ENCODE peak calls at places on chromosomes 11 and 22, in eight cellular contexts. E, R, D, X, T, S, A and G are unnamed samples.

GRCh38 chr11:124902616-124903015 is 5.0 kb upstream of the ROBO4 start:
- DNase-seq in S (no peak), R (no peak), A (no peak), T (no peak), X (no peak), D (no peak), E (no peak), G (no peak)

GRCh38 chr11:12270215-12270797 is 107.1 kb upstream of the PARVA start:
- DNase-seq in D (no peak), S (no peak), R (no peak), X (no peak), A (peak), E (no peak), T (no peak), G (no peak)

GRCh38 chr11:110991621-110992355 is 253.7 kb upstream of the POU2AF2 start:
- DNase-seq in A (peak), X (no peak), D (no peak), E (no peak), R (no peak), S (peak), T (no peak), G (no peak)

GRCh38 chr11:85866137-85866827 is 11.1 kb downstream of the CCDC83 start:
- DNase-seq in D (no peak), X (no peak), E (no peak), S (no peak), T (no peak), R (no peak), A (no peak), G (no peak)

GRCh38 chr11:76151561-76152085 is 54.7 kb downstream of the WNT11 start:
- DNase-seq in T (no peak), X (no peak), E (no peak), R (no peak), S (no peak), D (no peak), A (peak), G (peak)

GRCh38 chr11:74182635-74183034 is 11.5 kb downstream of the PPME1 start:
- DNase-seq in X (no peak), R (no peak), A (no peak), D (no peak), E (no peak), S (peak), T (no peak), G (no peak)

GRCh38 chr22:32864041-32864440 is 62.5 kb downstream of the TIMP3 start:
- DNase-seq in D (no peak), A (no peak), S (no peak), E (no peak), X (no peak), T (no peak), R (no peak), G (no peak)

GRCh38 chr11:70153133-70153727 is 49.9 kb upstream of the FADD start:
- DNase-seq in S (peak), A (no peak), T (no peak), R (no peak), D (no peak), E (no peak), X (no peak), G (no peak)

GRCh38 chr11:75155570-75156422 is 4.9 kb downstream of the SLCO2B1 start:
- DNase-seq in S (no peak), R (no peak), D (peak), X (no peak), T (no peak), E (no peak), A (peak), G (no peak)

GRCh38 chr22:42912049-42912448 is 55.0 kb upstream of the ARFGAP3 start:
- DNase-seq in X (no peak), T (no peak), E (no peak), D (no peak), R (no peak), A (no peak), S (no peak), G (no peak)

GRCh38 chr11:20501252-20501651 is 98.2 kb upstream of the SLC6A5 start:
- DNase-seq in E (no peak), S (no peak), X (no peak), D (no peak), A (no peak), R (no peak), T (no peak), G (no peak)

GRCh38 chr11:103035656-103036434 is 56.1 kb downstream of the DCUN1D5 start:
- DNase-seq in R (no peak), E (peak), X (no peak), D (peak), A (no peak), T (peak), S (peak), G (no peak)

GRCh38 chr11:128575956-128576340 is 11.4 kb downstream of the ETS1 start:
- DNase-seq in E (no peak), R (no peak), X (no peak), A (no peak), D (no peak), T (no peak), S (peak), G (no peak)